ENCODE peak calls at places on chromosomes 16 and 17, in ten cellular contexts. A, V, L, N, I, Y, D, E, T and H are unnamed samples.

GRCh38 chr16:54936086-54936978 is 5.7 kb downstream of the IRX5 start:
- DNase-seq in A (no peak), V (peak), L (no peak), N (no peak), I (no peak), Y (no peak), D (peak), E (peak), T (no peak), H (peak)

GRCh38 chr17:20118280-20118679 is 109.1 kb downstream of the SPECC1 start:
- DNase-seq in A (no peak), V (no peak), L (no peak), N (no peak), I (no peak), Y (no peak), D (no peak), E (no peak), T (no peak), H (no peak)

GRCh38 chr16:49441366-49441780 is 67.8 kb downstream of the C16orf78 start:
- DNase-seq in A (no peak), V (peak), L (no peak), N (no peak), I (peak), Y (peak), D (peak), E (no peak), T (no peak), H (no peak)

GRCh38 chr17:28549274-28550132 is 2.9 kb downstream of the UNC119 start:
- DNase-seq in A (no peak), V (no peak), L (peak), N (no peak), I (no peak), Y (no peak), D (no peak), E (no peak), T (no peak), H (peak)

GRCh38 chr16:63752347-63752746 is 1369.5 kb downstream of the CDH11 start:
- DNase-seq in A (no peak), V (no peak), L (no peak), N (no peak), I (no peak), Y (no peak), D (no peak), E (no peak), T (no peak), H (no peak)

GRCh38 chr16:65121870-65122723 is at the start of gene CDH11:
- DNase-seq in A (peak), V (peak), L (no peak), N (peak), I (peak), Y (no peak), D (peak), E (peak), T (peak), H (peak)

GRCh38 chr17:81164464-81165245 is 652 bp upstream of the PVALEF start:
- DNase-seq in A (no peak), V (peak), L (no peak), N (no peak), I (no peak), Y (no peak), D (no peak), E (no peak), T (no peak), H (peak)

GRCh38 chr17:56680676-56681075 is 87.2 kb downstream of the NOG start:
- DNase-seq in A (no peak), V (no peak), L (no peak), N (no peak), I (no peak), Y (no peak), D (no peak), E (no peak), T (no peak), H (no peak)

GRCh38 chr17:75380315-75380714 is 25.2 kb downstream of the GRB2 start:
- DNase-seq in A (no peak), V (no peak), L (no peak), N (no peak), I (no peak), Y (no peak), D (no peak), E (no peak), T (no peak), H (no peak)

GRCh38 chr17:2595200-2595599 is 1.7 kb downstream of the PAFAH1B1 start:
- DNase-seq in A (no peak), V (no peak), L (no peak), N (no peak), I (no peak), Y (no peak), D (no peak), E (no peak), T (no peak), H (no peak)

GRCh38 chr16:82621796-82622195 is 5.0 kb upstream of the CDH13 start:
- DNase-seq in A (no peak), V (no peak), L (no peak), N (no peak), I (no peak), Y (no peak), D (no peak), E (no peak), T (no peak), H (no peak)

GRCh38 chr17:8532021-8532420 is 96.3 kb downstream of the NDEL1 start:
- DNase-seq in A (no peak), V (no peak), L (no peak), N (no peak), I (peak), Y (no peak), D (no peak), E (no peak), T (no peak), H (no peak)

GRCh38 chr17:30084773-30085172 is 31.8 kb upstream of the NSRP1 start:
- DNase-seq in A (no peak), V (no peak), L (no peak), N (no peak), I (no peak), Y (no peak), D (no peak), E (no peak), T (no peak), H (no peak)

GRCh38 chr17:73189417-73190099 is 3.3 kb upstream of the COG1 start:
- DNase-seq in A (no peak), V (no peak), L (no peak), N (no peak), I (peak), Y (no peak), D (no peak), E (peak), T (no peak), H (peak)

GRCh38 chr16:78815713-78816112 is 716.3 kb downstream of the WWOX start:
- DNase-seq in A (no peak), V (no peak), L (no peak), N (no peak), I (no peak), Y (no peak), D (no peak), E (no peak), T (peak), H (no peak)

GRCh38 chr16:69276143-69277115 is 34.7 kb upstream of the VPS4A start:
- DNase-seq in A (peak), V (peak), L (no peak), N (peak), I (peak), Y (no peak), D (peak), E (peak), T (peak), H (no peak)

GRCh38 chr17:41917957-41918391 is 777 bp downstream of the ACLY start:
- DNase-seq in A (no peak), V (peak), L (peak), N (peak), I (peak), Y (peak), D (peak), E (no peak), T (peak), H (peak)

GRCh38 chr16:70615933-70616332 is 30.4 kb upstream of the IL34 start:
- DNase-seq in A (no peak), V (no peak), L (no peak), N (no peak), I (no peak), Y (no peak), D (no peak), E (no peak), T (no peak), H (no peak)

GRCh38 chr16:24848065-24848464 is 2.3 kb downstream of the SLC5A11 start:
- DNase-seq in A (no peak), V (no peak), L (no peak), N (no peak), I (peak), Y (no peak), D (no peak), E (peak), T (no peak), H (no peak)

GRCh38 chr16:51960931-51961330 is 586.0 kb downstream of the TOX3 start:
- DNase-seq in A (no peak), V (no peak), L (no peak), N (no peak), I (no peak), Y (no peak), D (no peak), E (no peak), T (no peak), H (no peak)